ENCODE peak calls at places on chromosomes 1 and 21, in eight cellular contexts. One of them, this sample, is unnamed.

GRCh38 chr1:53306168-53306567 is 21.7 kb downstream of the LRP8 start:
- DNase-seq in left cardiac atrium: no peak
- DNase-seq in choroid plexus epithelial cell: no peak
- DNase-seq in mesothelial cell of epicardium: no peak
- DNase-seq in T-cell: no peak
- DNase-seq in thoracic aorta: no peak
- DNase-seq in NCI-H1436: no peak
- DNase-seq in AG20443: no peak
- DNase-seq in this sample: peak; percentile 40

GRCh38 chr1:25540750-25541350 is 2.6 kb upstream of the LDLRAP1 start:
- DNase-seq in NCI-H1436: no peak
- DNase-seq in AG20443: no peak
- DNase-seq in choroid plexus epithelial cell: no peak
- DNase-seq in mesothelial cell of epicardium: no peak
- DNase-seq in left cardiac atrium: no peak
- DNase-seq in thoracic aorta: no peak
- DNase-seq in T-cell: no peak
- DNase-seq in this sample: no peak

GRCh38 chr1:204153667-204154066 is 1.8 kb upstream of the ETNK2 start:
- DNase-seq in left cardiac atrium: no peak
- DNase-seq in thoracic aorta: no peak
- DNase-seq in choroid plexus epithelial cell: no peak
- DNase-seq in mesothelial cell of epicardium: no peak
- DNase-seq in T-cell: no peak
- DNase-seq in NCI-H1436: no peak
- DNase-seq in AG20443: no peak
- DNase-seq in this sample: no peak

GRCh38 chr21:17128132-17128531 is 384.7 kb upstream of the CXADR start:
- DNase-seq in thoracic aorta: no peak
- DNase-seq in T-cell: no peak
- DNase-seq in mesothelial cell of epicardium: no peak
- DNase-seq in choroid plexus epithelial cell: no peak
- DNase-seq in NCI-H1436: no peak
- DNase-seq in AG20443: no peak
- DNase-seq in left cardiac atrium: no peak
- DNase-seq in this sample: no peak

GRCh38 chr1:24414884-24415333 is 693 bp upstream of the NIPAL3 start:
- DNase-seq in thoracic aorta: no peak
- DNase-seq in choroid plexus epithelial cell: no peak
- DNase-seq in mesothelial cell of epicardium: no peak
- DNase-seq in left cardiac atrium: no peak
- DNase-seq in T-cell: no peak
- DNase-seq in NCI-H1436: no peak
- DNase-seq in AG20443: no peak
- DNase-seq in this sample: no peak

GRCh38 chr1:173164686-173165085 is 42.4 kb downstream of the TNFSF4 start:
- DNase-seq in thoracic aorta: no peak
- DNase-seq in left cardiac atrium: no peak
- DNase-seq in AG20443: no peak
- DNase-seq in T-cell: no peak
- DNase-seq in choroid plexus epithelial cell: no peak
- DNase-seq in NCI-H1436: no peak
- DNase-seq in mesothelial cell of epicardium: no peak
- DNase-seq in this sample: no peak

GRCh38 chr21:17613242-17613676 is 558 bp upstream of the BTG3 start:
- DNase-seq in AG20443: peak; percentile 39
- DNase-seq in NCI-H1436: no peak
- DNase-seq in mesothelial cell of epicardium: no peak
- DNase-seq in choroid plexus epithelial cell: peak; percentile 42
- DNase-seq in thoracic aorta: peak; percentile 14
- DNase-seq in T-cell: no peak
- DNase-seq in left cardiac atrium: peak; percentile 53
- DNase-seq in this sample: peak; percentile 13

GRCh38 chr1:90718411-90719320 is 1.6 kb upstream of the BARHL2 start:
- DNase-seq in choroid plexus epithelial cell: no peak
- DNase-seq in thoracic aorta: no peak
- DNase-seq in AG20443: peak; percentile 50
- DNase-seq in NCI-H1436: no peak
- DNase-seq in left cardiac atrium: no peak
- DNase-seq in mesothelial cell of epicardium: no peak
- DNase-seq in T-cell: no peak
- DNase-seq in this sample: no peak

GRCh38 chr1:154719586-154720327 is 111.8 kb upstream of the ADAR start:
- DNase-seq in NCI-H1436: no peak
- DNase-seq in choroid plexus epithelial cell: no peak
- DNase-seq in T-cell: no peak
- DNase-seq in mesothelial cell of epicardium: no peak
- DNase-seq in thoracic aorta: no peak
- DNase-seq in AG20443: no peak
- DNase-seq in left cardiac atrium: no peak
- DNase-seq in this sample: no peak

GRCh38 chr1:153610334-153611023 is 2.5 kb downstream of the S100A16 start:
- DNase-seq in left cardiac atrium: no peak
- DNase-seq in thoracic aorta: no peak
- DNase-seq in AG20443: no peak
- DNase-seq in NCI-H1436: no peak
- DNase-seq in mesothelial cell of epicardium: no peak
- DNase-seq in T-cell: no peak
- DNase-seq in choroid plexus epithelial cell: no peak
- DNase-seq in this sample: no peak

GRCh38 chr1:27363766-27364695 is 2.7 kb downstream of the MAP3K6 start:
- DNase-seq in mesothelial cell of epicardium: no peak
- DNase-seq in NCI-H1436: no peak
- DNase-seq in T-cell: no peak
- DNase-seq in AG20443: no peak
- DNase-seq in thoracic aorta: no peak
- DNase-seq in left cardiac atrium: no peak
- DNase-seq in choroid plexus epithelial cell: no peak
- DNase-seq in this sample: no peak

GRCh38 chr1:177206831-177207230 is 36.1 kb downstream of the BRINP2 start:
- DNase-seq in choroid plexus epithelial cell: no peak
- DNase-seq in mesothelial cell of epicardium: no peak
- DNase-seq in thoracic aorta: no peak
- DNase-seq in AG20443: no peak
- DNase-seq in NCI-H1436: no peak
- DNase-seq in T-cell: no peak
- DNase-seq in left cardiac atrium: no peak
- DNase-seq in this sample: no peak

GRCh38 chr1:64940026-64940425 is 26.3 kb downstream of the JAK1 start:
- DNase-seq in choroid plexus epithelial cell: no peak
- DNase-seq in left cardiac atrium: no peak
- DNase-seq in mesothelial cell of epicardium: no peak
- DNase-seq in thoracic aorta: no peak
- DNase-seq in T-cell: no peak
- DNase-seq in NCI-H1436: no peak
- DNase-seq in AG20443: no peak
- DNase-seq in this sample: no peak

GRCh38 chr1:111619635-111620411 is at the start of gene RAP1A:
- DNase-seq in NCI-H1436: peak; percentile 89
- DNase-seq in thoracic aorta: peak; percentile 78
- DNase-seq in AG20443: peak; percentile 99
- DNase-seq in mesothelial cell of epicardium: peak; percentile 91
- DNase-seq in T-cell: peak; percentile 93
- DNase-seq in choroid plexus epithelial cell: peak; percentile 93
- DNase-seq in left cardiac atrium: peak; percentile 96
- DNase-seq in this sample: peak; percentile 85

GRCh38 chr21:45162115-45162514 is 87.7 kb downstream of the ADARB1 start:
- DNase-seq in mesothelial cell of epicardium: no peak
- DNase-seq in choroid plexus epithelial cell: no peak
- DNase-seq in thoracic aorta: no peak
- DNase-seq in T-cell: no peak
- DNase-seq in NCI-H1436: no peak
- DNase-seq in left cardiac atrium: no peak
- DNase-seq in AG20443: no peak
- DNase-seq in this sample: no peak

GRCh38 chr1:38444311-38444710 is 397.7 kb upstream of the POU3F1 start:
- DNase-seq in choroid plexus epithelial cell: peak; percentile 53
- DNase-seq in AG20443: peak; percentile 53
- DNase-seq in T-cell: no peak
- DNase-seq in NCI-H1436: no peak
- DNase-seq in left cardiac atrium: no peak
- DNase-seq in thoracic aorta: no peak
- DNase-seq in mesothelial cell of epicardium: no peak
- DNase-seq in this sample: no peak

GRCh38 chr1:56934400-56935080 is 31.3 kb downstream of the C8B start:
- DNase-seq in mesothelial cell of epicardium: no peak
- DNase-seq in T-cell: no peak
- DNase-seq in thoracic aorta: no peak
- DNase-seq in left cardiac atrium: no peak
- DNase-seq in AG20443: peak; percentile 25
- DNase-seq in choroid plexus epithelial cell: peak; percentile 25
- DNase-seq in NCI-H1436: peak; percentile 55
- DNase-seq in this sample: no peak

GRCh38 chr1:165747632-165748452 is 20.8 kb downstream of the TMCO1 start:
- DNase-seq in AG20443: no peak
- DNase-seq in thoracic aorta: no peak
- DNase-seq in left cardiac atrium: no peak
- DNase-seq in T-cell: no peak
- DNase-seq in NCI-H1436: no peak
- DNase-seq in mesothelial cell of epicardium: no peak
- DNase-seq in choroid plexus epithelial cell: no peak
- DNase-seq in this sample: no peak

GRCh38 chr1:101025283-101025679 is 303 bp downstream of the DPH5 start:
- DNase-seq in NCI-H1436: no peak
- DNase-seq in AG20443: peak; percentile 21
- DNase-seq in mesothelial cell of epicardium: no peak
- DNase-seq in thoracic aorta: no peak
- DNase-seq in T-cell: no peak
- DNase-seq in left cardiac atrium: peak; percentile 21
- DNase-seq in choroid plexus epithelial cell: peak; percentile 35
- DNase-seq in this sample: peak; percentile 36

GRCh38 chr1:228691926-228692325 is 43.4 kb upstream of the RHOU start:
- DNase-seq in AG20443: peak; percentile 30
- DNase-seq in T-cell: no peak
- DNase-seq in mesothelial cell of epicardium: no peak
- DNase-seq in NCI-H1436: peak; percentile 40
- DNase-seq in thoracic aorta: no peak
- DNase-seq in choroid plexus epithelial cell: peak; percentile 79
- DNase-seq in left cardiac atrium: no peak
- DNase-seq in this sample: peak; percentile 79

GRCh38 chr1:37257646-37258045 is 216.7 kb upstream of the ZC3H12A start:
- DNase-seq in thoracic aorta: no peak
- DNase-seq in AG20443: no peak
- DNase-seq in mesothelial cell of epicardium: no peak
- DNase-seq in NCI-H1436: no peak
- DNase-seq in left cardiac atrium: no peak
- DNase-seq in choroid plexus epithelial cell: no peak
- DNase-seq in T-cell: no peak
- DNase-seq in this sample: no peak

GRCh38 chr1:248792342-248792741 is 33.4 kb downstream of the SH3BP5L start:
- DNase-seq in mesothelial cell of epicardium: no peak
- DNase-seq in T-cell: no peak
- DNase-seq in left cardiac atrium: no peak
- DNase-seq in AG20443: no peak
- DNase-seq in NCI-H1436: no peak
- DNase-seq in choroid plexus epithelial cell: no peak
- DNase-seq in thoracic aorta: no peak
- DNase-seq in this sample: no peak

GRCh38 chr1:87279966-87280535 is 48.6 kb upstream of the LMO4 start:
- DNase-seq in AG20443: no peak
- DNase-seq in NCI-H1436: no peak
- DNase-seq in left cardiac atrium: no peak
- DNase-seq in mesothelial cell of epicardium: no peak
- DNase-seq in thoracic aorta: no peak
- DNase-seq in T-cell: no peak
- DNase-seq in choroid plexus epithelial cell: peak; percentile 50
- DNase-seq in this sample: peak; percentile 31

GRCh38 chr1:223731076-223731770 is 18.9 kb downstream of the CAPN2 start:
- DNase-seq in left cardiac atrium: peak; percentile 86
- DNase-seq in choroid plexus epithelial cell: peak; percentile 92
- DNase-seq in mesothelial cell of epicardium: peak; percentile 82
- DNase-seq in thoracic aorta: peak; percentile 62
- DNase-seq in T-cell: no peak
- DNase-seq in NCI-H1436: no peak
- DNase-seq in AG20443: peak; percentile 68
- DNase-seq in this sample: peak; percentile 81

GRCh38 chr1:81832573-81832972 is 31.8 kb downstream of the ADGRL2 start:
- DNase-seq in AG20443: peak; percentile 61
- DNase-seq in thoracic aorta: no peak
- DNase-seq in left cardiac atrium: peak; percentile 28
- DNase-seq in NCI-H1436: no peak
- DNase-seq in T-cell: no peak
- DNase-seq in mesothelial cell of epicardium: no peak
- DNase-seq in choroid plexus epithelial cell: peak; percentile 91
- DNase-seq in this sample: peak; percentile 59

GRCh38 chr1:30929135-30929889 is 20.8 kb upstream of the SDC3 start:
- DNase-seq in T-cell: peak; percentile 27
- DNase-seq in choroid plexus epithelial cell: peak; percentile 58
- DNase-seq in mesothelial cell of epicardium: no peak
- DNase-seq in AG20443: peak; percentile 78
- DNase-seq in NCI-H1436: peak; percentile 25
- DNase-seq in left cardiac atrium: no peak
- DNase-seq in thoracic aorta: no peak
- DNase-seq in this sample: peak; percentile 44

GRCh38 chr1:233518344-233518743 is 95.6 kb upstream of the KCNK1 start:
- DNase-seq in NCI-H1436: peak; percentile 20
- DNase-seq in T-cell: no peak
- DNase-seq in AG20443: peak; percentile 15
- DNase-seq in thoracic aorta: no peak
- DNase-seq in choroid plexus epithelial cell: no peak
- DNase-seq in left cardiac atrium: no peak
- DNase-seq in mesothelial cell of epicardium: no peak
- DNase-seq in this sample: peak; percentile 2

GRCh38 chr1:181743878-181744312 is 260.6 kb downstream of the CACNA1E start:
- DNase-seq in AG20443: no peak
- DNase-seq in NCI-H1436: no peak
- DNase-seq in mesothelial cell of epicardium: no peak
- DNase-seq in thoracic aorta: no peak
- DNase-seq in choroid plexus epithelial cell: no peak
- DNase-seq in left cardiac atrium: no peak
- DNase-seq in T-cell: no peak
- DNase-seq in this sample: no peak

GRCh38 chr21:22342855-22343254 is 1344.6 kb downstream of the NCAM2 start:
- DNase-seq in NCI-H1436: no peak
- DNase-seq in thoracic aorta: no peak
- DNase-seq in mesothelial cell of epicardium: no peak
- DNase-seq in T-cell: no peak
- DNase-seq in AG20443: no peak
- DNase-seq in choroid plexus epithelial cell: peak; percentile 14
- DNase-seq in left cardiac atrium: no peak
- DNase-seq in this sample: no peak

GRCh38 chr1:226640288-226640687 is 91.7 kb downstream of the STUM start:
- DNase-seq in T-cell: no peak
- DNase-seq in left cardiac atrium: no peak
- DNase-seq in thoracic aorta: no peak
- DNase-seq in mesothelial cell of epicardium: no peak
- DNase-seq in choroid plexus epithelial cell: no peak
- DNase-seq in NCI-H1436: no peak
- DNase-seq in AG20443: no peak
- DNase-seq in this sample: no peak

GRCh38 chr1:5905431-5905830 is 86.8 kb downstream of the NPHP4 start:
- DNase-seq in thoracic aorta: no peak
- DNase-seq in mesothelial cell of epicardium: no peak
- DNase-seq in left cardiac atrium: no peak
- DNase-seq in T-cell: no peak
- DNase-seq in AG20443: no peak
- DNase-seq in NCI-H1436: no peak
- DNase-seq in choroid plexus epithelial cell: no peak
- DNase-seq in this sample: no peak

GRCh38 chr21:29017639-29018237 is 1.4 kb downstream of the RWDD2B start:
- DNase-seq in NCI-H1436: no peak
- DNase-seq in mesothelial cell of epicardium: no peak
- DNase-seq in T-cell: no peak
- DNase-seq in thoracic aorta: no peak
- DNase-seq in choroid plexus epithelial cell: no peak
- DNase-seq in left cardiac atrium: no peak
- DNase-seq in AG20443: no peak
- DNase-seq in this sample: no peak

GRCh38 chr21:25862596-25862995 is 127.8 kb downstream of the GABPA start:
- DNase-seq in AG20443: no peak
- DNase-seq in left cardiac atrium: no peak
- DNase-seq in thoracic aorta: no peak
- DNase-seq in choroid plexus epithelial cell: peak; percentile 71
- DNase-seq in T-cell: no peak
- DNase-seq in mesothelial cell of epicardium: no peak
- DNase-seq in NCI-H1436: no peak
- DNase-seq in this sample: peak; percentile 57

GRCh38 chr21:38129711-38130110 is 127.1 kb upstream of the KCNJ15 start:
- DNase-seq in NCI-H1436: peak; percentile 35
- DNase-seq in AG20443: no peak
- DNase-seq in mesothelial cell of epicardium: no peak
- DNase-seq in left cardiac atrium: no peak
- DNase-seq in T-cell: no peak
- DNase-seq in choroid plexus epithelial cell: no peak
- DNase-seq in thoracic aorta: no peak
- DNase-seq in this sample: no peak

This sample was measured in amniotic epithelial cell.